ENCODE peak calls at places on chromosomes 11 and 22, in four cellular contexts. E is cardiac muscle cell, N is tibial nerve, R is IMR-90. Q is an unnamed sample.
A peak's percentile ranks its signal among the peaks of the same experiment; 100 is the strongest.

GRCh38 chr11:14420223-14420622 is 61.2 kb upstream of the RRAS2 start:
- DNase-seq in E (no peak), N (no peak), R (no peak), Q (no peak)

GRCh38 chr11:9755561-9755960 is 91.7 kb downstream of the SWAP70 start:
- DNase-seq in E (peak; percentile 91), N (no peak), R (peak; percentile 89), Q (no peak)

GRCh38 chr11:34236572-34236971 is 121.2 kb downstream of the ABTB2 start:
- DNase-seq in E (no peak), N (no peak), R (no peak), Q (no peak)

GRCh38 chr11:62505112-62505783 is 41.4 kb downstream of the AHNAK start:
- DNase-seq in E (peak; percentile 24), N (no peak), R (no peak), Q (no peak)

GRCh38 chr22:42680648-42681047 is 31.5 kb upstream of the CYB5R3 start:
- DNase-seq in E (peak; percentile 94), N (no peak), R (peak; percentile 98), Q (no peak)

GRCh38 chr11:17906436-17906835 is 106.4 kb downstream of the SERGEF start:
- DNase-seq in E (no peak), N (no peak), R (no peak), Q (no peak)

GRCh38 chr11:111531687-111532364 is 8.7 kb upstream of the LAYN start:
- DNase-seq in E (peak; percentile 77), N (no peak), R (peak; percentile 95), Q (no peak)

GRCh38 chr11:68441466-68442230 is 18.9 kb upstream of the PPP6R3 start:
- DNase-seq in E (peak; percentile 57), N (no peak), R (peak; percentile 45), Q (no peak)

GRCh38 chr11:86888164-86888977 is 66.8 kb downstream of the FZD4 start:
- DNase-seq in E (peak; percentile 44), N (no peak), R (peak; percentile 79), Q (no peak)

GRCh38 chr22:36796629-36797175 is 20.1 kb downstream of the PVALB start:
- DNase-seq in E (no peak), N (no peak), R (no peak), Q (no peak)

GRCh38 chr22:20080445-20080775 is 369 bp downstream of the DGCR8 start:
- DNase-seq in E (peak; percentile 52), N (no peak), R (peak; percentile 30), Q (no peak)

GRCh38 chr22:46770726-46771125 is 8.3 kb downstream of the TBC1D22A start:
- DNase-seq in E (no peak), N (no peak), R (no peak), Q (no peak)

GRCh38 chr22:36374603-36375024 is 13.2 kb downstream of the MYH9 start:
- DNase-seq in E (peak; percentile 43), N (no peak), R (peak; percentile 77), Q (no peak)

GRCh38 chr11:120020486-120020885 is 117.4 kb downstream of the TRIM29 start:
- DNase-seq in E (no peak), N (no peak), R (no peak), Q (no peak)

GRCh38 chr22:36727110-36727509 is 23.6 kb upstream of the CACNG2 start:
- DNase-seq in E (no peak), N (no peak), R (no peak), Q (no peak)

GRCh38 chr11:69287968-69288882 is 5.7 kb upstream of the MYEOV start:
- DNase-seq in E (no peak), N (no peak), R (no peak), Q (no peak)

GRCh38 chr22:22817468-22818201 is 70.0 kb upstream of the IGLL5 start:
- DNase-seq in E (no peak), N (no peak), R (no peak), Q (no peak)

GRCh38 chr11:14974723-14975587 is 2.8 kb upstream of the CALCA start:
- DNase-seq in E (peak; percentile 49), N (no peak), R (peak; percentile 20), Q (peak; percentile 47)

GRCh38 chr22:17370036-17370765 is 941 bp downstream of the CECR2 start:
- DNase-seq in E (peak; percentile 20), N (no peak), R (no peak), Q (no peak)

GRCh38 chr11:64303109-64304031 is 2.0 kb upstream of the ESRRA start:
- DNase-seq in E (no peak), N (no peak), R (no peak), Q (no peak)

GRCh38 chr22:49046546-49047305 is 780.9 kb downstream of the BRD1 start:
- DNase-seq in E (no peak), N (no peak), R (no peak), Q (no peak)

GRCh38 chr11:76408171-76408965 is 27.2 kb downstream of the GVQW3 start:
- DNase-seq in E (no peak), N (no peak), R (no peak), Q (no peak)

GRCh38 chr11:133337905-133338536 is 194.3 kb downstream of the OPCML start:
- DNase-seq in E (no peak), N (no peak), R (no peak), Q (no peak)

GRCh38 chr11:35393093-35393492 is 26.3 kb downstream of the SLC1A2 start:
- DNase-seq in E (no peak), N (no peak), R (peak; percentile 45), Q (no peak)

GRCh38 chr11:70725786-70726185 is 327.5 kb downstream of the CTTN start:
- DNase-seq in E (no peak), N (no peak), R (no peak), Q (no peak)

GRCh38 chr11:64117763-64118459 is 48.0 kb downstream of the MACROD1 start:
- DNase-seq in E (no peak), N (no peak), R (no peak), Q (no peak)

GRCh38 chr11:117395476-117395875 is 67.8 kb downstream of the CEP164 start:
- DNase-seq in E (no peak), N (no peak), R (no peak), Q (no peak)

GRCh38 chr11:29260939-29261705 is 755.7 kb downstream of the KCNA4 start:
- DNase-seq in E (no peak), N (no peak), R (peak; percentile 86), Q (no peak)

GRCh38 chr11:100176456-100176855 is 510.6 kb upstream of the ARHGAP42 start:
- DNase-seq in E (no peak), N (no peak), R (no peak), Q (no peak)

GRCh38 chr11:83864412-83865057 is 578.4 kb upstream of the CCDC90B start:
- DNase-seq in E (no peak), N (no peak), R (no peak), Q (no peak)

GRCh38 chr11:120784566-120785251 is 239.2 kb upstream of the TBCEL start:
- DNase-seq in E (no peak), N (no peak), R (no peak), Q (no peak)

GRCh38 chr22:27857441-27857840 is 55.9 kb upstream of the MN1 start:
- DNase-seq in E (no peak), N (no peak), R (peak; percentile 72), Q (no peak)

GRCh38 chr11:15871904-15872303 is 484.4 kb downstream of the SOX6 start:
- DNase-seq in E (no peak), N (no peak), R (no peak), Q (no peak)

GRCh38 chr11:130858215-130858614 is 58.1 kb downstream of the SNX19 start:
- DNase-seq in E (no peak), N (no peak), R (no peak), Q (no peak)

GRCh38 chr11:42524534-42525227 is 787.1 kb upstream of the API5 start:
- DNase-seq in E (peak; percentile 84), N (no peak), R (no peak), Q (no peak)

GRCh38 chr11:71192629-71193028 is 59.7 kb downstream of the SHANK2 start:
- DNase-seq in E (no peak), N (no peak), R (no peak), Q (no peak)

GRCh38 chr11:25758145-25758661 is 573.7 kb upstream of the ANO3 start:
- DNase-seq in E (no peak), N (no peak), R (no peak), Q (no peak)

GRCh38 chr11:8870461-8871282 is 40.3 kb upstream of the AKIP1 start:
- DNase-seq in E (peak; percentile 79), N (peak; percentile 23), R (peak; percentile 75), Q (no peak)

GRCh38 chr11:57776577-57776976 is 15.0 kb downstream of the CTNND1 start:
- DNase-seq in E (no peak), N (no peak), R (no peak), Q (no peak)
- H3K4me3 ChIP-seq in E (no peak overlapping the region), N (no peak overlapping the region), R (no peak overlapping the region), Q (no peak overlapping the region)

GRCh38 chr22:47836957-47837356 is 1074.5 kb downstream of the TBC1D22A start:
- DNase-seq in E (peak; percentile 0), N (no peak), R (no peak), Q (no peak)

GRCh38 chr22:47839586-47840245 is 1077.3 kb downstream of the TBC1D22A start:
- DNase-seq in E (no peak), N (no peak), R (no peak), Q (no peak)

GRCh38 chr22:47835726-47836125 is 1073.3 kb downstream of the TBC1D22A start:
- DNase-seq in E (peak; percentile 4), N (no peak), R (peak; percentile 6), Q (no peak)

GRCh38 chr22:47841166-47841565 is 1078.7 kb downstream of the TBC1D22A start:
- DNase-seq in E (no peak), N (no peak), R (no peak), Q (no peak)

GRCh38 chr22:47837703-47838102 is 1075.3 kb downstream of the TBC1D22A start:
- DNase-seq in E (peak; percentile 12), N (no peak), R (no peak), Q (no peak)
- H3K4me3 ChIP-seq in E (no peak overlapping the region), N (no peak overlapping the region), R (no peak overlapping the region), Q (no peak overlapping the region)

GRCh38 chr22:45503816-45504702 is 1.4 kb downstream of the FBLN1 start:
- DNase-seq in E (peak; percentile 67), N (no peak), R (peak; percentile 72), Q (no peak)
- H3K4me3 ChIP-seq in E (peak overlapping the region; percentile 55), N (peak overlapping the region; percentile 39), R (peak overlapping the region; percentile 80), Q (no peak overlapping the region)

GRCh38 chr11:106202935-106203620 is 125.6 kb downstream of the AASDHPPT start:
- DNase-seq in E (peak; percentile 21), N (no peak), R (peak; percentile 1), Q (no peak)
- H3K4me3 ChIP-seq in E (no peak overlapping the region), N (no peak overlapping the region), R (no peak overlapping the region), Q (no peak overlapping the region)

GRCh38 chr11:2748061-2748813 is 48.4 kb upstream of the KCNQ1OT1 start:
- DNase-seq in E (no peak), N (no peak), R (no peak), Q (no peak)
- H3K4me3 ChIP-seq in E (no peak overlapping the region), N (no peak overlapping the region), R (no peak overlapping the region), Q (no peak overlapping the region)

GRCh38 chr11:126328938-126329643 is 25.2 kb downstream of the DCPS start:
- DNase-seq in E (no peak), N (no peak), R (no peak), Q (no peak)
- H3K4me3 ChIP-seq in E (no peak overlapping the region), N (no peak overlapping the region), R (no peak overlapping the region), Q (no peak overlapping the region)

GRCh38 chr11:66548774-66549630 is 2.3 kb downstream of the ACTN3 start:
- DNase-seq in E (no peak), N (no peak), R (no peak), Q (no peak)

GRCh38 chr11:66546966-66547661 is 411 bp downstream of the ACTN3 start:
- DNase-seq in E (no peak), N (no peak), R (no peak), Q (no peak)

GRCh38 chr11:66548041-66548440 is 1.3 kb downstream of the ACTN3 start:
- DNase-seq in E (no peak), N (no peak), R (no peak), Q (no peak)

GRCh38 chr11:66546368-66546965 is at the start of gene ACTN3:
- DNase-seq in E (peak; percentile 41), N (peak; percentile 29), R (no peak), Q (no peak)

GRCh38 chr11:66547662-66548009 is 933 bp downstream of the ACTN3 start:
- DNase-seq in E (no peak), N (no peak), R (no peak), Q (no peak)
- H3K4me3 ChIP-seq in E (peak overlapping the region; percentile 71), N (no peak overlapping the region), R (no peak overlapping the region), Q (no peak overlapping the region)

Q was measured in naive thymus-derived CD4-positive, alpha-beta T cell.